ENCODE peak calls at places on chromosomes 2 and 18, in six cellular contexts. O, W, L, T, J and B are unnamed samples.

GRCh38 chr2:205218056-205218455 is 464.2 kb upstream of the NRP2 start:
- DNase-seq in W (peak), J (no peak), L (no peak), T (no peak), O (no peak), B (no peak)

GRCh38 chr2:68292108-68292710 is 27.5 kb downstream of the CNRIP1 start:
- DNase-seq in O (no peak), J (no peak), T (peak), W (no peak), L (no peak), B (peak)

GRCh38 chr2:239319261-239319661 is 81.6 kb downstream of the HDAC4 start:
- DNase-seq in O (no peak), L (peak), W (peak), J (no peak), T (no peak), B (no peak)

GRCh38 chr2:98508690-98509054 is 64.0 kb downstream of the INPP4A start:
- DNase-seq in J (no peak), O (no peak), T (no peak), W (peak), L (peak), B (peak)

GRCh38 chr2:172046080-172046678 is 39.1 kb upstream of the DLX1 start:
- DNase-seq in L (no peak), W (no peak), T (no peak), J (no peak), O (no peak), B (no peak)

GRCh38 chr2:64595397-64596160 is 58.1 kb downstream of the SERTAD2 start:
- DNase-seq in W (peak), L (no peak), T (no peak), O (no peak), J (no peak), B (no peak)

GRCh38 chr2:20424300-20425290 is 22.3 kb upstream of the RHOB start:
- DNase-seq in L (peak), O (no peak), T (peak), W (peak), J (no peak), B (peak)

GRCh38 chr18:61086657-61087056 is 246.6 kb upstream of the CDH20 start:
- DNase-seq in J (no peak), W (no peak), O (no peak), T (no peak), L (no peak), B (no peak)

GRCh38 chr2:12175323-12175722 is 428.9 kb downstream of the LPIN1 start:
- DNase-seq in W (no peak), J (no peak), T (no peak), O (no peak), L (no peak), B (no peak)

GRCh38 chr2:26756337-26756736 is 7.7 kb upstream of the SLC35F6 start:
- DNase-seq in O (no peak), W (no peak), L (no peak), T (no peak), J (no peak), B (no peak)

GRCh38 chr2:67694464-67694863 is 297.3 kb downstream of the ETAA1 start:
- DNase-seq in O (no peak), W (no peak), J (no peak), L (no peak), T (no peak), B (no peak)

GRCh38 chr2:216807861-216808272 is 52.0 kb downstream of the TNP1 start:
- DNase-seq in W (peak), J (no peak), O (no peak), L (no peak), T (no peak), B (no peak)

GRCh38 chr2:161273038-161273760 is 35.0 kb upstream of the PSMD14 start:
- DNase-seq in J (no peak), O (no peak), W (peak), T (peak), L (no peak), B (peak)

GRCh38 chr2:144459937-144460336 is 60.0 kb downstream of the ZEB2 start:
- DNase-seq in L (no peak), O (no peak), T (no peak), J (no peak), W (peak), B (peak)

GRCh38 chr2:160878622-160879021 is 281.6 kb upstream of the TANK start:
- DNase-seq in W (no peak), T (no peak), L (no peak), J (no peak), O (no peak), B (no peak)

GRCh38 chr2:222582931-222583330 is 73.0 kb downstream of the FARSB start:
- DNase-seq in L (no peak), O (no peak), T (no peak), W (no peak), J (no peak), B (no peak)

GRCh38 chr2:189982777-189983394 is 79.6 kb downstream of the MSTN start:
- DNase-seq in O (no peak), W (no peak), L (no peak), J (no peak), T (no peak), B (peak)

GRCh38 chr18:63285332-63285731 is 34.2 kb downstream of the BCL2 start:
- DNase-seq in J (no peak), T (peak), W (no peak), O (peak), L (no peak), B (no peak)

GRCh38 chr2:219252900-219253752 is at the start of gene TUBA4B:
- DNase-seq in W (no peak), J (no peak), O (peak), T (peak), L (peak), B (peak)

GRCh38 chr2:181790716-181791649 is 100.5 kb upstream of the ITPRID2 start:
- DNase-seq in T (peak), J (no peak), O (no peak), L (no peak), W (peak), B (peak)

GRCh38 chr18:26418225-26418624 is 130.1 kb downstream of the KCTD1 start:
- DNase-seq in O (no peak), L (no peak), W (no peak), J (no peak), T (no peak), B (no peak)

GRCh38 chr18:3305354-3305762 is 43.4 kb downstream of the MYL12B start:
- DNase-seq in L (no peak), J (no peak), O (no peak), W (peak), T (no peak), B (peak)

GRCh38 chr18:22844184-22844583 is 88.9 kb upstream of the RBBP8 start:
- DNase-seq in T (no peak), J (no peak), L (no peak), W (no peak), O (no peak), B (no peak)

GRCh38 chr18:6601241-6601640 is 128.3 kb upstream of the ARHGAP28 start:
- DNase-seq in T (no peak), W (no peak), O (no peak), J (no peak), L (no peak), B (no peak)

GRCh38 chr2:171404258-171404657 is 29.5 kb downstream of the METTL8 start:
- DNase-seq in W (peak), O (no peak), L (no peak), T (no peak), J (no peak), B (no peak)

GRCh38 chr2:23489471-23490400 is 104.8 kb downstream of the KLHL29 start:
- DNase-seq in J (peak), O (no peak), L (peak), T (no peak), W (peak), B (peak)

GRCh38 chr2:105610444-105611327 is 134.0 kb upstream of the NCK2 start:
- DNase-seq in T (no peak), W (no peak), J (no peak), O (no peak), L (no peak), B (no peak)

GRCh38 chr2:148021059-148021985 is at the start of gene MBD5:
- DNase-seq in T (peak), L (peak), O (peak), J (no peak), W (no peak), B (peak)

GRCh38 chr18:75247041-75247551 is 36.5 kb downstream of the TSHZ1 start:
- DNase-seq in J (no peak), L (no peak), T (no peak), O (no peak), W (no peak), B (peak)

GRCh38 chr18:54983041-54983686 is 23.9 kb upstream of the CCDC68 start:
- DNase-seq in L (no peak), J (no peak), T (peak), O (no peak), W (peak), B (no peak)

GRCh38 chr18:62808116-62808515 is 92.8 kb downstream of the PHLPP1 start:
- DNase-seq in L (no peak), T (no peak), O (no peak), J (no peak), W (no peak), B (no peak)

GRCh38 chr2:163800889-163801498 is 65.2 kb upstream of the FIGN start:
- DNase-seq in T (no peak), L (no peak), J (no peak), O (no peak), W (peak), B (no peak)

GRCh38 chr2:112301171-112301584 is 25.8 kb downstream of the ZC3H6 start:
- DNase-seq in T (no peak), J (no peak), W (peak), O (no peak), L (no peak), B (no peak)

GRCh38 chr18:32769242-32770180 is 3.3 kb downstream of the KLHL14 start:
- DNase-seq in L (no peak), W (no peak), T (peak), J (peak), O (no peak), B (no peak)

GRCh38 chr2:86397989-86398388 is 43.2 kb upstream of the KDM3A start:
- DNase-seq in W (no peak), L (no peak), J (no peak), T (peak), O (no peak), B (no peak)

GRCh38 chr2:43472527-43473194 is 123.2 kb downstream of the THADA start:
- DNase-seq in L (no peak), W (peak), O (no peak), J (no peak), T (no peak), B (no peak)

GRCh38 chr2:36963106-36963505 is 3.2 kb downstream of the STRN start:
- DNase-seq in L (no peak), W (no peak), O (no peak), J (no peak), T (no peak), B (no peak)

GRCh38 chr2:229178706-229179105 is 92.4 kb downstream of the PID1 start:
- DNase-seq in J (no peak), W (no peak), O (no peak), L (no peak), T (no peak), B (no peak)

GRCh38 chr18:65753520-65753919 is 2.7 kb downstream of the CDH7 start:
- DNase-seq in J (no peak), T (peak), O (no peak), W (peak), L (no peak), B (no peak)
- TF ChIP-seq CTCF in J (peak), T (peak), O (no peak), W (peak), L (peak), B (no peak)

GRCh38 chr2:236613607-236614006 is 44.0 kb downstream of the ACKR3 start:
- DNase-seq in L (no peak), O (no peak), T (no peak), J (no peak), W (no peak), B (no peak)

GRCh38 chr2:236608710-236609109 is 39.1 kb downstream of the ACKR3 start:
- DNase-seq in T (no peak), L (no peak), W (no peak), O (no peak), J (no peak), B (no peak)

GRCh38 chr2:236612737-236613136 is 43.1 kb downstream of the ACKR3 start:
- DNase-seq in L (no peak), W (no peak), O (no peak), T (no peak), J (no peak), B (no peak)

GRCh38 chr2:236608308-236608564 is 38.6 kb downstream of the ACKR3 start:
- DNase-seq in L (no peak), J (no peak), W (no peak), T (no peak), O (no peak), B (no peak)

GRCh38 chr2:236610991-236611821 is 41.6 kb downstream of the ACKR3 start:
- DNase-seq in T (no peak), O (no peak), L (no peak), W (no peak), J (no peak), B (no peak)
- TF ChIP-seq CTCF in T (no peak), O (no peak), L (no peak), W (no peak), J (no peak), B (no peak)

GRCh38 chr2:106956879-106957278 is 70.9 kb upstream of the ST6GAL2 start:
- DNase-seq in J (no peak), T (no peak), L (no peak), W (peak), O (no peak), B (no peak)
- TF ChIP-seq CTCF in J (no peak), T (no peak), L (no peak), W (no peak), O (no peak), B (no peak)

GRCh38 chr2:96579422-96579821 is 42.9 kb downstream of the ARID5A start:
- DNase-seq in T (no peak), O (no peak), W (no peak), J (no peak), L (no peak), B (no peak)
- TF ChIP-seq CTCF in T (no peak), O (no peak), W (no peak), J (no peak), L (no peak), B (no peak)

DNA sequence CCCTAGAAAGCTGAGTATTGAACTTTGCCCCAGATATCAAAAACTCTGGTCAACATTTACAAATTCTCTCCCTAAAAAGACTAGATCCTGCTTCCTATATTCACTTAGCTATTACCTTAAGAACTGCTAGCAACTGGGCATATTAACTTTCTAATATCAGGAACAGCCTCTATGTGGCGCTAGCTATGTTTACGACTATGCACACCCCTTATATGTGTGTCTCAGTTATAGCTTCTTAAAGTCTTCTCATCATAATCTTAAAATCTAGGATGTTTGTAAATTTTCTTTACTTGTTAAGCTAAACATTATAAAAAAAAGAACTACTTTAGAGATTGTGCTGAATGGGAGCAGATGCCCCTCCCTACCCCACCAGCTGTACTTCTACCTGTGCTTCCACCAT is 1.7 kb upstream of the STAMBP start:
- DNase-seq in T (no peak), O (no peak), L (no peak), J (no peak), W (peak), B (peak)
- TF ChIP-seq CTCF in T (peak), O (peak), L (peak), J (peak), W (peak), B (peak)

GRCh38 chr2:109098251-109098920 is 30.6 kb upstream of the SH3RF3 start:
- DNase-seq in W (peak), L (no peak), T (no peak), J (no peak), O (no peak), B (no peak)
- TF ChIP-seq CTCF in W (no peak), L (no peak), T (no peak), J (no peak), O (no peak), B (no peak)

GRCh38 chr2:152453129-152453642 is 118.2 kb downstream of the FMNL2 start:
- DNase-seq in L (no peak), T (no peak), W (no peak), J (no peak), O (no peak), B (no peak)

GRCh38 chr2:152454391-152454790 is 119.4 kb downstream of the FMNL2 start:
- DNase-seq in O (no peak), T (no peak), J (no peak), W (no peak), L (no peak), B (no peak)

GRCh38 chr2:152449578-152449977 is 114.6 kb downstream of the FMNL2 start:
- DNase-seq in J (no peak), W (no peak), O (no peak), T (no peak), L (no peak), B (no peak)

GRCh38 chr2:152450176-152450575 is 115.2 kb downstream of the FMNL2 start:
- DNase-seq in J (no peak), T (no peak), O (no peak), W (no peak), L (no peak), B (no peak)

GRCh38 chr2:152452256-152452973 is 117.4 kb downstream of the FMNL2 start:
- DNase-seq in T (no peak), O (no peak), J (no peak), W (no peak), L (no peak), B (no peak)
- TF ChIP-seq CTCF in T (no peak), O (no peak), J (no peak), W (no peak), L (no peak), B (no peak)

DNA sequence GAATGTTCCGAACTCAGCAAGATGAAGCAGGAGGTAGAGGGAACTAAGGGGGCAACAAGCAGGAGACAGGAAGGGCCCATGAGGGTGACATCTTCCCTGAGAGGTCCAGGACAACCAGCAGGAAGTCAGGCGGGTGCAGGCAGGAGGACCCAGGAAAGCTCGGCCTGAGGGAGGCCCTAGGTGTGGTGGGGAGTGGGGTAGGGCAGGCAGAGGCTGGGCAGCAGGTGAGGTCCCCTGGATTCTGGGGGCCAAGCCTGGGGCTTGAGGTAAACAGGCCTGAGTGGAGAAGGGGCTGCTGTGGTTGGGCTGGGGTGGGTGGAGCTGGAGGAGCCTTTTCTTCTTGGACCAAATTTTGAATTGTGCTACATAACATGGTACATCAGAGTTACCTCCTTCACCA is 4.1 kb upstream of the ALPG start:
- DNase-seq in T (no peak), O (no peak), W (no peak), J (no peak), L (no peak), B (no peak)
- TF ChIP-seq CTCF in T (no peak), O (no peak), W (no peak), J (no peak), L (no peak), B (no peak)

GRCh38 chr2:47783491-47784330 is 766 bp downstream of the MSH6 start:
- DNase-seq in O (peak), J (no peak), T (peak), W (peak), L (peak), B (peak)
- TF ChIP-seq CTCF in O (no peak), J (no peak), T (no peak), W (peak), L (no peak), B (no peak)

GRCh38 chr2:188600536-188601210 is 309.0 kb downstream of the GULP1 start:
- DNase-seq in T (no peak), L (no peak), W (peak), O (no peak), J (no peak), B (no peak)

GRCh38 chr2:188601927-188602326 is 310.3 kb downstream of the GULP1 start:
- DNase-seq in W (peak), J (no peak), L (no peak), T (no peak), O (no peak), B (no peak)

GRCh38 chr2:188601391-188601790 is 309.7 kb downstream of the GULP1 start:
- DNase-seq in T (no peak), J (no peak), O (no peak), W (no peak), L (no peak), B (no peak)

GRCh38 chr2:188607501-188607900 is 315.8 kb downstream of the GULP1 start:
- DNase-seq in J (no peak), L (no peak), W (peak), O (no peak), T (no peak), B (no peak)

GRCh38 chr2:188604579-188604978 is 312.9 kb downstream of the GULP1 start:
- DNase-seq in T (no peak), W (no peak), O (no peak), J (no peak), L (no peak), B (no peak)
- TF ChIP-seq CTCF in T (no peak), W (no peak), O (no peak), J (no peak), L (no peak), B (no peak)